ENCODE peak calls at places on chromosomes 5 and 9, in four cellular contexts. V is MM.1S, Y is GF-D8, D is frontal cortex. E is an unnamed sample.

GRCh38 chr9:132991351-132992300 is 13.1 kb downstream of the GFI1B start:
- DNase-seq in V (no peak), Y (peak), D (no peak), E (no peak)

GRCh38 chr9:20407013-20407412 is 215.3 kb downstream of the MLLT3 start:
- DNase-seq in V (no peak), Y (no peak), D (no peak), E (no peak)

GRCh38 chr9:86944974-86945867 is 2.1 kb downstream of the GAS1 start:
- DNase-seq in V (no peak), Y (no peak), D (no peak), E (no peak)

GRCh38 chr5:67287795-67288194 is 91.2 kb upstream of the CD180 start:
- DNase-seq in V (no peak), Y (no peak), D (no peak), E (no peak)

GRCh38 chr5:16886366-16886736 is 49.7 kb downstream of the MYO10 start:
- DNase-seq in V (no peak), Y (no peak), D (no peak), E (no peak)

GRCh38 chr5:177458912-177459350 is 12.3 kb downstream of the PRR7 start:
- DNase-seq in V (no peak), Y (no peak), D (no peak), E (peak)

GRCh38 chr9:29129763-29130162 is 1556.5 kb upstream of the C9orf72 start:
- DNase-seq in V (no peak), Y (no peak), D (no peak), E (no peak)

GRCh38 chr5:172284275-172284971 is 859 bp upstream of the UBTD2 start:
- DNase-seq in V (peak), Y (no peak), D (peak), E (no peak)

GRCh38 chr9:69671904-69672827 is at the start of gene APBA1:
- DNase-seq in V (peak), Y (no peak), D (peak), E (peak)

GRCh38 chr5:36945687-36946086 is 69.1 kb downstream of the NIPBL start:
- DNase-seq in V (no peak), Y (no peak), D (no peak), E (no peak)

GRCh38 chr5:57503433-57503832 is 20.8 kb upstream of the ACTBL2 start:
- DNase-seq in V (no peak), Y (no peak), D (no peak), E (no peak)

GRCh38 chr5:79849061-79849460 is 142.0 kb downstream of the MTX3 start:
- DNase-seq in V (no peak), Y (no peak), D (no peak), E (no peak)

GRCh38 chr5:172770374-172770674 is 671 bp downstream of the DUSP1 start:
- DNase-seq in V (no peak), Y (no peak), D (no peak), E (no peak)

GRCh38 chr5:30600892-30601291 is 592.6 kb upstream of the CDH6 start:
- DNase-seq in V (no peak), Y (no peak), D (no peak), E (no peak)

GRCh38 chr9:91187965-91188344 is 173.8 kb downstream of the AUH start:
- DNase-seq in V (no peak), Y (no peak), D (no peak), E (no peak)

GRCh38 chr5:3412146-3412545 is 183.5 kb upstream of the IRX1 start:
- DNase-seq in V (peak), Y (no peak), D (no peak), E (no peak)

GRCh38 chr5:1093361-1093760 is 18.5 kb downstream of the SLC12A7 start:
- DNase-seq in V (no peak), Y (no peak), D (no peak), E (no peak)

GRCh38 chr5:111142932-111143331 is 50.8 kb downstream of the WDR36 start:
- DNase-seq in V (no peak), Y (no peak), D (no peak), E (peak)

GRCh38 chr5:76062502-76062901 is 20.7 kb upstream of the SV2C start:
- DNase-seq in V (no peak), Y (no peak), D (no peak), E (no peak)

GRCh38 chr5:177469061-177469628 is 4.3 kb downstream of the DBN1 start:
- DNase-seq in V (no peak), Y (no peak), D (peak), E (no peak)

GRCh38 chr5:44914221-44914620 is 105.5 kb downstream of the MRPS30 start:
- DNase-seq in V (peak), Y (no peak), D (no peak), E (no peak)

GRCh38 chr5:18281947-18282557 is 647.8 kb downstream of the TAF11L14 start:
- DNase-seq in V (peak), Y (no peak), D (peak), E (peak)

GRCh38 chr5:54470677-54471076 is 15.2 kb downstream of the HSPB3 start:
- DNase-seq in V (no peak), Y (no peak), D (no peak), E (no peak)

GRCh38 chr5:124583469-124584350 is 162.7 kb downstream of the ZNF608 start:
- DNase-seq in V (peak), Y (no peak), D (no peak), E (peak)

GRCh38 chr9:23644906-23645305 is 181.1 kb downstream of the ELAVL2 start:
- DNase-seq in V (no peak), Y (no peak), D (no peak), E (no peak)

GRCh38 chr5:141906517-141906916 is 17.2 kb upstream of the DELE1 start:
- DNase-seq in V (no peak), Y (no peak), D (no peak), E (no peak)

GRCh38 chr5:37495210-37495609 is 116.1 kb downstream of the WDR70 start:
- DNase-seq in V (no peak), Y (peak), D (no peak), E (no peak)

GRCh38 chr5:44862808-44863207 is 54.1 kb downstream of the MRPS30 start:
- DNase-seq in V (peak), Y (no peak), D (no peak), E (no peak)

GRCh38 chr9:80061940-80062339 is 490.2 kb downstream of the TLE4 start:
- DNase-seq in V (no peak), Y (no peak), D (no peak), E (peak)

GRCh38 chr9:109475526-109475925 is 22.6 kb downstream of the PTPN3 start:
- DNase-seq in V (no peak), Y (no peak), D (no peak), E (no peak)

GRCh38 chr5:180495991-180496741 is 2.0 kb downstream of the CNOT6 start:
- DNase-seq in V (no peak), Y (no peak), D (no peak), E (no peak)

GRCh38 chr9:135335691-135336181 is 143.8 kb upstream of the PPP1R26 start:
- DNase-seq in V (no peak), Y (no peak), D (no peak), E (no peak)

GRCh38 chr9:88682431-88682831 is 147.5 kb downstream of the NXNL2 start:
- DNase-seq in V (no peak), Y (no peak), D (no peak), E (no peak)

GRCh38 chr5:84088996-84089395 is 295.7 kb downstream of the EDIL3 start:
- DNase-seq in V (peak), Y (no peak), D (no peak), E (peak)

GRCh38 chr9:100101608-100102007 is 2.6 kb downstream of the INVS start:
- DNase-seq in V (no peak), Y (no peak), D (no peak), E (peak)

E was measured in NCI-H524.